ENCODE peak calls at places on chromosomes 11 and 22, in eight cellular contexts. R is IMR-90, X is right lobe of liver, L is heart right ventricle, J is endothelial cell of umbilical vein, F is SJSA1, C is hepatocyte, Q is prostate gland. K is an unnamed sample. For H3K4me1, the result is how much of the 10 kb centered on the place peaks cover.

GRCh38 chr11:119322360-119322739 is 5.4 kb upstream of the MCAM start:
- DNase-seq in Q (no peak), X (no peak), L (no peak), F (no peak), R (no peak), C (peak), J (peak), K (no peak)

GRCh38 chr11:122165972-122166371 is 50.0 kb upstream of the BLID start:
- DNase-seq in C (no peak), Q (no peak), F (no peak), R (no peak), L (no peak), X (no peak), J (no peak), K (no peak)

GRCh38 chr22:49017769-49018330 is 809.8 kb downstream of the BRD1 start:
- DNase-seq in R (no peak), Q (no peak), J (no peak), C (no peak), F (peak), X (peak), L (no peak), K (no peak)

GRCh38 chr11:9001736-9002135 is 2.1 kb downstream of the NRIP3 start:
- DNase-seq in X (no peak), L (no peak), R (peak), C (peak), Q (no peak), J (peak), F (peak), K (no peak)

GRCh38 chr11:2913029-2913431 is 16.2 kb downstream of the PHLDA2 start:
- DNase-seq in C (peak), L (no peak), R (peak), X (no peak), F (no peak), Q (no peak), J (no peak), K (no peak)

GRCh38 chr11:1177771-1178090 is 20.0 kb downstream of the MUC5AC start:
- DNase-seq in Q (no peak), C (no peak), F (no peak), J (no peak), L (no peak), X (no peak), R (no peak), K (peak)

GRCh38 chr22:19038164-19038546 is 84.1 kb downstream of the DGCR2 start:
- DNase-seq in F (no peak), C (no peak), J (no peak), L (no peak), Q (no peak), X (peak), R (no peak), K (no peak)

GRCh38 chr22:21915624-21916308 is 36.9 kb downstream of the PPM1F start:
- DNase-seq in Q (no peak), X (no peak), C (no peak), L (no peak), F (no peak), J (no peak), R (no peak), K (no peak)

GRCh38 chr11:46066335-46066734 is 54.9 kb downstream of the PHF21A start:
- DNase-seq in X (no peak), Q (peak), F (no peak), R (no peak), J (no peak), C (no peak), L (no peak), K (no peak)

GRCh38 chr22:32322986-32323385 is 34.7 kb upstream of the RFPL3 start:
- DNase-seq in C (no peak), F (peak), L (no peak), Q (no peak), R (no peak), J (no peak), X (peak), K (no peak)

DNA sequence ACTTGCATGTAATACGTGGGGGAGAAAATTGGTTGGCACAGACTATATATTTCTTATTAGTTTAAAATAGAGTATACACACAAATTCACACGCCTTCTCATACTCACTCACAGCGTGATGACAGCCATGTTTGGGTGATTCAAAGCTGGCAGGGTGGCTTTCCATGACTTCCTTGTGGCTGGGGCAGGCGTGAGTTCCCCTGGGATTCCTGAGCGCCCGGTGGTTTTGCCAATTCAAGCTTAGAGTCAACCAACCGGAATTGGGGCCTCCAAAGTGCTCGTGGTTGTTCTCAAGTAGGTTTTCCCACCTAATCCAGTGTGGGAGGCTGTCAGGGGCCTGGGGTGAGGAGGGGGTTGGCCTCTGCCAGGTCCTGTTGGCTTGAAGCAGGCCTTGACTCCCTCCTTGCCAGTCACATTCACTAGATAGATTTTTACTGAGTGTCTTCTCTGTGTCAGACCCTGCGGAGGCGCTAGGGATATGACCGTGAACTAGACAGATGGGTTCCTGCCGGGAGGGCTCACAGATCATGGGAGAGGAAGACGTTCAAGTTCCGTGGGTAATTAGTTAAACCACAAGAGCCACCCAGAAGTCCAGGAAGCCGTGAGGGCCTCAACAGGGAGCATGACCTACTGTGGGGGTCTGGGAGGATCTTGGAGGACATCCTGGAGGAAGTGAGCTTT is 11.5 kb downstream of the PKNOX2 start:
- DNase-seq in R (no peak), X (no peak), J (no peak), C (no peak), Q (no peak), L (no peak), F (no peak), K (no peak)
- H3K4me1 ChIP-seq in R (under half), X (under half), J (under half), C (under half), Q (under half), L (under half), F (under half), K (under half)

GRCh38 chr11:131099746-131100145 is 183.5 kb upstream of the SNX19 start:
- DNase-seq in J (no peak), R (peak), L (no peak), Q (no peak), X (no peak), F (no peak), C (no peak), K (no peak)
- H3K4me1 ChIP-seq in J (under half), R (under half), L (under half), Q (under half), X (under half), F (under half), C (under half), K (under half)

GRCh38 chr11:128481135-128481534 is 106.2 kb downstream of the ETS1 start:
- DNase-seq in C (no peak), X (no peak), R (peak), L (no peak), Q (no peak), J (no peak), F (no peak), K (no peak)

GRCh38 chr11:128482512-128483191 is 104.7 kb downstream of the ETS1 start:
- DNase-seq in F (no peak), Q (no peak), J (no peak), X (no peak), R (peak), C (no peak), L (no peak), K (no peak)

GRCh38 chr11:128482092-128482491 is 105.3 kb downstream of the ETS1 start:
- DNase-seq in L (no peak), Q (no peak), C (no peak), J (no peak), F (no peak), X (no peak), R (no peak), K (no peak)

GRCh38 chr11:128484172-128484571 is 103.2 kb downstream of the ETS1 start:
- DNase-seq in X (no peak), J (no peak), Q (no peak), F (no peak), R (no peak), L (no peak), C (no peak), K (no peak)

GRCh38 chr11:128483211-128483788 is 104.1 kb downstream of the ETS1 start:
- DNase-seq in C (no peak), F (no peak), X (no peak), R (no peak), L (no peak), J (no peak), Q (no peak), K (no peak)
- H3K4me1 ChIP-seq in C (under half), F (under half), X (under half), R (under half), L (half or more), J (under half), Q (under half), K (under half)

GRCh38 chr11:32919338-32919737 is 26.7 kb downstream of the QSER1 start:
- DNase-seq in X (no peak), J (no peak), R (no peak), C (no peak), L (no peak), Q (no peak), F (no peak), K (no peak)
- H3K4me1 ChIP-seq in X (under half), J (under half), R (under half), C (under half), L (under half), Q (under half), F (under half), K (under half)

GRCh38 chr11:128628686-128629085 is 41.3 kb upstream of the ETS1 start:
- DNase-seq in C (no peak), J (no peak), Q (no peak), X (no peak), L (no peak), F (no peak), R (no peak), K (no peak)
- H3K4me1 ChIP-seq in C (under half), J (under half), Q (under half), X (under half), L (under half), F (under half), R (under half), K (under half)

GRCh38 chr22:36925388-36926290 is 12.2 kb downstream of the CSF2RB start:
- DNase-seq in C (no peak), L (no peak), X (no peak), F (peak), J (no peak), R (peak), Q (no peak), K (no peak)

GRCh38 chr22:36927671-36928070 is 14.2 kb downstream of the CSF2RB start:
- DNase-seq in L (no peak), C (no peak), J (no peak), F (no peak), R (no peak), Q (no peak), X (no peak), K (no peak)

GRCh38 chr22:36928181-36928580 is 14.8 kb downstream of the CSF2RB start:
- DNase-seq in Q (no peak), X (no peak), L (no peak), R (no peak), F (no peak), J (no peak), C (no peak), K (no peak)

GRCh38 chr22:36926721-36927435 is 13.4 kb downstream of the CSF2RB start:
- DNase-seq in R (no peak), L (no peak), F (no peak), X (no peak), J (no peak), C (no peak), Q (no peak), K (no peak)

DNA sequence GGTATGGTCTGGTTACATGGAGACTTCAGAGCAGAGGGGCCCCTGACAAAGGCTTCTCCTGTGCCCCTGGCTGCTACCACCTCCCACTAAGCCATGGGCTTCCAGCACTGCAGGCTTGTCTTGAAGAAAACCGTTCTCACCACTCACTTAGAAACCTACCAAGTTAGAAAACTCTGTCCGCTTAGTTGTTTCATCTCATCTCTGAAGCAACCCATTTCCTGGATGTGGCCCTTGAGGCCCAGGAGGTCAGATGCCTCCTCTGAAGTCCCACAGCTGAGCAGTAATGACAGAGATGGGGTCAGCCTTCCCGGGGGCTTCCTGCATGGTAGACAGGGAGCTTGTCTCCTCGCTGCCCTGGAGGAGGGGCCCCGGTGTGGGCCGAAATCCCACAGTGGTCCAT is 12.9 kb downstream of the CSF2RB start:
- DNase-seq in Q (no peak), L (no peak), F (no peak), R (no peak), J (no peak), C (no peak), X (no peak), K (no peak)
- H3K4me1 ChIP-seq in Q (under half), L (under half), F (under half), R (under half), J (under half), C (under half), X (under half), K (under half)

DNA sequence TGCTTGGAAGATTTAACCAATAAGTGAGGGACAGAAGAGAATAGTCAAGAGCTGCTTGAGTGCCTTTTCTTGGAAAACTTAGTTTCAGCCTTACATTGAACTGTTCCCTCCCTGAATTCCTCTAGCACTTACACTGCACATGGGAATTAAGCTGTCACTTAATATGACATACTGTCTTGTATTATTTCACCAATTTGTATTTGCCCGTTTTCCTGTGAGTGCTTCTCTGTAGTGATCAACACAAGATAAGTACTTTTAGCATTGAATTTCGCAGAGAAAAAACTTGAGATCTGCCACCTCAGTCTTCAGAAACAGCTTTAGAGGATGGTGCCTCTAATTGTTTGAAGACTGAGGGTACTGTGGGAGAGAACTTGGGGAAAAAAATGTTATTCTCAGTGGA is 3.7 kb downstream of the SPCS2 start:
- DNase-seq in Q (no peak), F (no peak), R (no peak), J (no peak), L (no peak), X (no peak), C (no peak), K (no peak)
- H3K4me1 ChIP-seq in Q (under half), F (under half), R (under half), J (under half), L (under half), X (under half), C (under half), K (under half)

GRCh38 chr22:50536231-50536630 is 6.4 kb upstream of the TYMP start:
- DNase-seq in F (no peak), Q (no peak), L (no peak), J (no peak), R (no peak), X (no peak), C (no peak), K (no peak)

GRCh38 chr22:50537765-50538164 is 7.9 kb upstream of the KLHDC7B start:
- DNase-seq in Q (no peak), X (no peak), C (no peak), R (no peak), F (no peak), L (no peak), J (no peak), K (no peak)

GRCh38 chr22:50532824-50533344 is 3.1 kb upstream of the TYMP start:
- DNase-seq in Q (no peak), L (no peak), F (no peak), R (no peak), J (no peak), X (no peak), C (no peak), K (no peak)

GRCh38 chr22:50532353-50532700 is 2.5 kb upstream of the TYMP start:
- DNase-seq in C (peak), Q (no peak), J (no peak), L (peak), R (no peak), X (no peak), F (no peak), K (no peak)

GRCh38 chr22:50535113-50535512 is 5.3 kb upstream of the TYMP start:
- DNase-seq in L (no peak), Q (no peak), C (no peak), F (no peak), R (no peak), X (no peak), J (no peak), K (peak)
- H3K4me1 ChIP-seq in L (under half), Q (under half), C (under half), F (under half), R (under half), X (under half), J (under half), K (under half)

K was measured in mucosa of descending colon.